ENCODE peak calls at places on chromosomes 6 and 20, in six cellular contexts. S is HCT116, U is Peyer's patch, N is ovary, C is fibroblast of lung, F is lower lobe of right lung. G is an unnamed sample.

GRCh38 chr20:15491564-15491963 is 1081.7 kb downstream of the KIF16B start:
- DNase-seq in C (no peak), U (no peak), F (no peak), S (no peak), N (no peak), G (no peak)

GRCh38 chr6:123526128-123526527 is 110.6 kb downstream of the TRDN start:
- DNase-seq in C (no peak), F (no peak), U (no peak), S (no peak), N (no peak), G (no peak)

GRCh38 chr6:51495016-51495805 is 592.2 kb downstream of the PKHD1 start:
- DNase-seq in S (no peak), F (no peak), N (no peak), C (no peak), U (no peak), G (no peak)

GRCh38 chr6:150334790-150335783 is 33.7 kb upstream of the IYD start:
- DNase-seq in N (no peak), U (peak; percentile 34), S (peak; percentile 80), F (no peak), C (peak; percentile 88), G (no peak)

GRCh38 chr6:83292900-83293843 is 100.0 kb downstream of the RWDD2A start:
- DNase-seq in F (no peak), U (no peak), S (no peak), C (no peak), N (no peak), G (no peak)

GRCh38 chr6:16730720-16731502 is 30.3 kb downstream of the ATXN1 start:
- DNase-seq in C (no peak), N (no peak), F (no peak), S (no peak), U (no peak), G (no peak)

GRCh38 chr6:10033223-10033829 is 381.5 kb downstream of the TFAP2A start:
- DNase-seq in U (no peak), F (no peak), N (no peak), C (no peak), S (no peak), G (no peak)

GRCh38 chr6:90495216-90495817 is 91.6 kb downstream of the MAP3K7 start:
- DNase-seq in N (no peak), U (no peak), F (no peak), S (no peak), C (no peak), G (no peak)

GRCh38 chr20:37119356-37120036 is 23.7 kb upstream of the RBL1 start:
- DNase-seq in U (no peak), C (no peak), N (no peak), S (no peak), F (no peak), G (no peak)

GRCh38 chr6:111207141-111207858 is 120.0 kb downstream of the SLC16A10 start:
- DNase-seq in F (no peak), S (no peak), N (no peak), U (no peak), C (no peak), G (no peak)

GRCh38 chr20:63273635-63274380 is 1.2 kb downstream of the ARFGAP1 start:
- DNase-seq in N (no peak), S (no peak), U (no peak), F (no peak), C (peak; percentile 47), G (no peak)

GRCh38 chr6:143192766-143193165 is 132.1 kb downstream of the AIG1 start:
- DNase-seq in F (no peak), C (no peak), U (no peak), S (no peak), N (no peak), G (no peak)

GRCh38 chr6:143196525-143197225 is 136.0 kb downstream of the AIG1 start:
- DNase-seq in S (no peak), U (no peak), C (no peak), N (no peak), F (no peak), G (no peak)

GRCh38 chr6:143195349-143195845 is 134.7 kb downstream of the AIG1 start:
- DNase-seq in N (peak; percentile 59), S (no peak), U (no peak), C (no peak), F (no peak), G (no peak)

GRCh38 chr6:143194095-143194589 is 133.5 kb downstream of the AIG1 start:
- DNase-seq in F (no peak), N (no peak), U (no peak), C (no peak), S (no peak), G (no peak)

GRCh38 chr6:143193571-143194094 is 132.9 kb downstream of the AIG1 start:
- DNase-seq in C (no peak), S (no peak), N (no peak), U (no peak), F (no peak), G (no peak)
- H3K9me3 ChIP-seq in C (no peaks in the 10 kb centered on the region), S (no peaks in the 10 kb centered on the region), N (no peaks in the 10 kb centered on the region), U (no peaks in the 10 kb centered on the region), F (no peaks in the 10 kb centered on the region), G (no peaks in the 10 kb centered on the region)

GRCh38 chr6:164807125-164807524 is 502.3 kb downstream of the C6orf118 start:
- DNase-seq in N (no peak), C (no peak), S (no peak), F (no peak), U (no peak), G (no peak)
- H3K9me3 ChIP-seq in N (no peaks in the 10 kb centered on the region), C (no peaks in the 10 kb centered on the region), S (peaks cover 12% of the 10 kb centered on the region), F (peaks cover 9% of the 10 kb centered on the region), U (no peaks in the 10 kb centered on the region), G (no peaks in the 10 kb centered on the region)

DNA sequence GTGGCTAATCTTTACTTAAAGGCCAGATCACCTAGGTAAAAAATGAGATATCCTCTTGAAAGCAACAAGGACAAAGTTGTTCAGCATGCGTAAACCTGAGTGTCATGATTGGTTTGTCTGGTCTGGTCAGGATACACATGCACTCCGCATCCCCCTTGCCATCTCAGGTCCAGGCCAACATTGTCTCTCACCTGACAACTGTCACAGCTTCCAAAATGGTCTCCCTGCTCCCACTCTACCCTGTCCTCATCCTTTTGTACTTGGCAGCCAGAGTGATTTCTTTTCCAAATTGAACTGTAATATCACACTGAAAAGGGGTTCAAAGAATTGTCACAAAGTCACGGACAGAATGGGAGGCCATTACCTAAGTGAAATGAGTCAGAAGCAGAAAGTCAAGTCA is 21.1 kb upstream of the APCDD1L start:
- DNase-seq in U (no peak), N (no peak), S (no peak), C (no peak), F (no peak), G (no peak)
- H3K9me3 ChIP-seq in U (no peaks in the 10 kb centered on the region), N (no peaks in the 10 kb centered on the region), S (peaks cover 10% of the 10 kb centered on the region), C (no peaks in the 10 kb centered on the region), F (peaks cover 18% of the 10 kb centered on the region), G (peaks cover 3% of the 10 kb centered on the region)

GRCh38 chr6:156579564-156579963 is 197.6 kb upstream of the ARID1B start:
- DNase-seq in S (no peak), N (no peak), C (no peak), F (no peak), U (no peak), G (no peak)
- H3K9me3 ChIP-seq in S (peaks cover 12% of the 10 kb centered on the region), N (no peaks in the 10 kb centered on the region), C (no peaks in the 10 kb centered on the region), F (peaks cover 22% of the 10 kb centered on the region), U (no peaks in the 10 kb centered on the region), G (peaks cover 10% of the 10 kb centered on the region)

DNA sequence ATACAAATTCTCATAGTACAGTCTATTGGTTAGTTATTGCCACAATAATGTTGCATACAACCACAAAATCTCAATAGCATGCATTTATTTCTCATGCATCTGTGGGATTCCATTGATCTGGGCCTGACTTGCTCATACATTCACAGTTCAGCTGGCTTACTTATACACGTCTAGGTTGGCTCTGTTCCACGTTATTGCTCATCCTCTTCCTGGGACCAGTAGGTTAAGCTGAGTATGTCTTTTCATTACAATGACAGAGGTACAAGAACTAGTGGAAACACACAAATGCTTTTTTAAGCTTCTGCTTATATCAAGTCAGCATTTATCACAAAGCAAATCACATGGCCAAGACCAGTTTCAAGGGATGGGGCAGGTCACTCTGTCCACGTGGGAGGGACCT is 485.3 kb upstream of the BTBD3 start:
- DNase-seq in F (no peak), C (peak; percentile 43), U (no peak), N (no peak), S (no peak), G (no peak)
- H3K9me3 ChIP-seq in F (no peaks in the 10 kb centered on the region), C (no peaks in the 10 kb centered on the region), U (no peaks in the 10 kb centered on the region), N (no peaks in the 10 kb centered on the region), S (no peaks in the 10 kb centered on the region), G (no peaks in the 10 kb centered on the region)

GRCh38 chr6:28775052-28775376 is 148.8 kb downstream of the TRIM27 start:
- DNase-seq in U (no peak), F (no peak), S (no peak), C (no peak), N (no peak), G (no peak)
- H3K9me3 ChIP-seq in U (no peaks in the 10 kb centered on the region), F (no peaks in the 10 kb centered on the region), S (no peaks in the 10 kb centered on the region), C (no peaks in the 10 kb centered on the region), N (no peaks in the 10 kb centered on the region), G (peaks cover 21% of the 10 kb centered on the region)

DNA sequence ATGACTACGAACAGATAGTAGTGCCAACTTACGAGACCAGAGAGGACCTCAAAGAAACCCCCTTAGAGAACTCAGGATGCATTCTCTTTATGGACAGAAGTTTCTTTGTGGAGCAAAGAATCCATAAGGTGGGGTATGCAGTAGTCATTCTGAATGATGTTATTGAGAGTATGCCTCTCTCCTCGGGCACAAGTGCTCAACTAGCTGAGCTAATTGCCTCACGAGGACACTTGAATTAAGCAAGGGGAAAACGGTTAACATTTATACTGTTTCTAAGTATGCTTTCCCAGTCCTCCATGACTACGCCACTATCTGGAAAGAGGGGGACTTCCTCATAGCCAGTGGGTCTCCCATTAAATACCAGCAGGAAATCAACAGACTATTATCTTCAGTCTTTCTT is 25.6 kb downstream of the MC3R start:
- DNase-seq in F (no peak), U (no peak), S (no peak), C (no peak), N (no peak), G (no peak)
- H3K9me3 ChIP-seq in F (no peaks in the 10 kb centered on the region), U (no peaks in the 10 kb centered on the region), S (no peaks in the 10 kb centered on the region), C (no peaks in the 10 kb centered on the region), N (no peaks in the 10 kb centered on the region), G (no peaks in the 10 kb centered on the region)

DNA sequence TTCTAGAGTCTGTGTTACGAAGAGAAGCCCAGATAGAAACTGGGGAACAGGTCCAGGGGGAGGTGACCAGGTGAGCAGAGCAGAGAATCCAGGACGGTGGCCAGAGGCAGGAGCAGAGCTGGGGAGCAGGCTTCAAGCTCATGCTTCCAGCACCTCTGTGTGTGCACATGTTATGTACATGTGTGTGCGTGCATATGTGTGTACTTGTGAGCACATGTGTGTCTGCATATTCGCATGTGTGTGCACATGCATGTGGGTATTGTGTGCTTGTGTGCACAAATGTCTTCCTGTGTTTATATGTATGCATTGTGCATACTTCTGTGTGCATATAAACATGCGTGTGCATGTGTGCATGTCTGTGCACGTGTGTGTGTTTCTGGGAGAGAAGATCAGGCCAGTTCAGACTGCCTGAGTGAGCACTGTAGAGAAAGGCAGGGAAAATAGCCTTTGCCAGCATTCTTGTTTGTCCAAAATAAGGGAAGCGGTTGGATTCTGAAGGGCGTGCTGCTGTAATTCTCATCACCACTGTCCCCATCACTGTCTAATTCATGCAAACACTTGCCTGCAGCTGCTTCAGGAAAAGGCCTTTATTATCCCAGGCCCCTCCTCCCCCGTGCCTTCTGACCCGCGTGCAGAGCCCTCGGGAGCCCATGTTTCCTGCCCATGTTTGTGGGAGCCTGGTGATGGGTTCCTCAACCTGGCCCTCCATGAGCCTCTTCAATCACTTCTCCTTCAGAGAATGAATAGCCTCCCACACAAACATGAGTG is 161.8 kb upstream of the AFDN start:
- DNase-seq in S (no peak), F (no peak), C (no peak), U (no peak), N (no peak), G (no peak)
- H3K9me3 ChIP-seq in S (no peaks in the 10 kb centered on the region), F (no peaks in the 10 kb centered on the region), C (no peaks in the 10 kb centered on the region), U (no peaks in the 10 kb centered on the region), N (no peaks in the 10 kb centered on the region), G (no peaks in the 10 kb centered on the region)

G was measured in T-helper 17 cell.